ENCODE peak calls at places on chromosomes 7 and 10, in ten cellular contexts. W is BJ, V is progenitor cell of endocrine pancreas, H is lower leg skin, N is right lobe of liver, X is lung, L is dorsolateral prefrontal cortex, S is endodermal cell, O is A549, B is psoas muscle. C is an unnamed sample.

GRCh38 chr10:71534552-71535158 is 137.9 kb downstream of the CDH23 start:
- DNase-seq in W (no peak), V (no peak), H (no peak), N (no peak), X (no peak), L (no peak), S (no peak), O (no peak), B (no peak), C (no peak)

GRCh38 chr7:39746162-39746782 is 122.9 kb downstream of the RALA start:
- DNase-seq in W (no peak), V (peak), H (peak), N (peak), X (peak), L (peak), S (peak), O (peak), B (peak), C (peak)

GRCh38 chr10:72009430-72010081 is 45.4 kb downstream of the CHST3 start:
- DNase-seq in W (peak), V (no peak), H (peak), N (peak), X (peak), L (peak), S (peak), O (no peak), B (peak), C (peak)

GRCh38 chr10:33559105-33559504 is 224.6 kb upstream of the NRP1 start:
- DNase-seq in W (peak), V (no peak), H (no peak), N (no peak), X (no peak), L (no peak), S (no peak), O (peak), B (no peak), C (peak)

GRCh38 chr7:128874140-128875031 is 11.7 kb downstream of the ATP6V1F start:
- DNase-seq in W (no peak), V (no peak), H (no peak), N (no peak), X (no peak), L (no peak), S (no peak), O (no peak), B (peak), C (no peak)

GRCh38 chr7:43619213-43620012 is 36.5 kb downstream of the STK17A start:
- DNase-seq in W (no peak), V (no peak), H (no peak), N (no peak), X (no peak), L (no peak), S (no peak), O (no peak), B (no peak), C (no peak)

GRCh38 chr7:128741491-128741890 is 2.3 kb downstream of the CALU start:
- DNase-seq in W (no peak), V (no peak), H (no peak), N (no peak), X (no peak), L (no peak), S (no peak), O (no peak), B (no peak), C (no peak)

GRCh38 chr7:44955733-44956132 is 23.1 kb downstream of the MYO1G start:
- DNase-seq in W (no peak), V (no peak), H (no peak), N (no peak), X (no peak), L (no peak), S (peak), O (no peak), B (no peak), C (no peak)

GRCh38 chr7:155533120-155533826 is 13.1 kb downstream of the CNPY1 start:
- DNase-seq in W (no peak), V (no peak), H (no peak), N (no peak), X (no peak), L (no peak), S (peak), O (no peak), B (no peak), C (no peak)

GRCh38 chr10:69880301-69881081 is 78.8 kb downstream of the COL13A1 start:
- DNase-seq in W (no peak), V (no peak), H (no peak), N (no peak), X (no peak), L (no peak), S (peak), O (no peak), B (peak), C (no peak)

GRCh38 chr10:69278446-69278963 is at the start of gene HK1:
- DNase-seq in W (no peak), V (no peak), H (no peak), N (no peak), X (no peak), L (no peak), S (peak), O (no peak), B (no peak), C (no peak)

GRCh38 chr7:92691578-92691977 is 101.4 kb upstream of the FAM133B start:
- DNase-seq in W (no peak), V (no peak), H (no peak), N (no peak), X (no peak), L (no peak), S (no peak), O (peak), B (no peak), C (peak)

GRCh38 chr10:79923669-79924068 is 25.2 kb downstream of the SFTPD start:
- DNase-seq in W (no peak), V (no peak), H (no peak), N (no peak), X (peak), L (no peak), S (no peak), O (no peak), B (no peak), C (no peak)

GRCh38 chr7:43584200-43584586 is 1.3 kb downstream of the STK17A start:
- DNase-seq in W (peak), V (no peak), H (peak), N (peak), X (peak), L (no peak), S (peak), O (no peak), B (no peak), C (peak)

GRCh38 chr7:52634996-52635395 is 400.4 kb upstream of the POM121L12 start:
- DNase-seq in W (no peak), V (no peak), H (no peak), N (no peak), X (no peak), L (no peak), S (peak), O (no peak), B (no peak), C (no peak)

GRCh38 chr7:80063855-80064254 is 70.8 kb upstream of the GNAI1 start:
- DNase-seq in W (no peak), V (no peak), H (no peak), N (no peak), X (no peak), L (no peak), S (no peak), O (no peak), B (no peak), C (no peak)

GRCh38 chr7:36904802-36905201 is 180.5 kb upstream of the AOAH start:
- DNase-seq in W (no peak), V (no peak), H (no peak), N (no peak), X (no peak), L (no peak), S (peak), O (no peak), B (no peak), C (no peak)

GRCh38 chr10:47288236-47288635 is 11.8 kb upstream of the GDF10 start:
- DNase-seq in W (no peak), V (no peak), H (no peak), N (no peak), X (no peak), L (no peak), S (peak), O (no peak), B (no peak), C (no peak)

GRCh38 chr10:44195120-44196007 is 189.5 kb downstream of the CXCL12 start:
- DNase-seq in W (peak), V (no peak), H (peak), N (peak), X (no peak), L (no peak), S (no peak), O (peak), B (peak), C (peak)

GRCh38 chr7:154178890-154179289 is 126.7 kb downstream of the DPP6 start:
- DNase-seq in W (no peak), V (no peak), H (no peak), N (no peak), X (no peak), L (no peak), S (no peak), O (no peak), B (no peak), C (no peak)

GRCh38 chr7:46972205-46972604 is 609.7 kb downstream of the TNS3 start:
- DNase-seq in W (peak), V (no peak), H (no peak), N (no peak), X (no peak), L (no peak), S (no peak), O (no peak), B (no peak), C (peak)

GRCh38 chr7:35691827-35692307 is 3.1 kb downstream of the HERPUD2 start:
- DNase-seq in W (no peak), V (no peak), H (no peak), N (no peak), X (no peak), L (no peak), S (no peak), O (no peak), B (no peak), C (no peak)

GRCh38 chr7:151017953-151018420 is 6.3 kb downstream of the ATG9B start:
- DNase-seq in W (no peak), V (peak), H (no peak), N (peak), X (peak), L (peak), S (peak), O (peak), B (peak), C (no peak)

GRCh38 chr7:151017370-151017952 is 6.8 kb downstream of the ATG9B start:
- DNase-seq in W (no peak), V (no peak), H (no peak), N (peak), X (no peak), L (no peak), S (peak), O (no peak), B (no peak), C (no peak)

GRCh38 chr7:151019130-151019447 is 5.2 kb downstream of the ATG9B start:
- DNase-seq in W (no peak), V (no peak), H (no peak), N (no peak), X (no peak), L (no peak), S (no peak), O (no peak), B (no peak), C (no peak)

GRCh38 chr7:151016942-151017341 is 7.4 kb downstream of the ATG9B start:
- DNase-seq in W (no peak), V (no peak), H (no peak), N (no peak), X (no peak), L (no peak), S (peak), O (no peak), B (no peak), C (no peak)

DNA sequence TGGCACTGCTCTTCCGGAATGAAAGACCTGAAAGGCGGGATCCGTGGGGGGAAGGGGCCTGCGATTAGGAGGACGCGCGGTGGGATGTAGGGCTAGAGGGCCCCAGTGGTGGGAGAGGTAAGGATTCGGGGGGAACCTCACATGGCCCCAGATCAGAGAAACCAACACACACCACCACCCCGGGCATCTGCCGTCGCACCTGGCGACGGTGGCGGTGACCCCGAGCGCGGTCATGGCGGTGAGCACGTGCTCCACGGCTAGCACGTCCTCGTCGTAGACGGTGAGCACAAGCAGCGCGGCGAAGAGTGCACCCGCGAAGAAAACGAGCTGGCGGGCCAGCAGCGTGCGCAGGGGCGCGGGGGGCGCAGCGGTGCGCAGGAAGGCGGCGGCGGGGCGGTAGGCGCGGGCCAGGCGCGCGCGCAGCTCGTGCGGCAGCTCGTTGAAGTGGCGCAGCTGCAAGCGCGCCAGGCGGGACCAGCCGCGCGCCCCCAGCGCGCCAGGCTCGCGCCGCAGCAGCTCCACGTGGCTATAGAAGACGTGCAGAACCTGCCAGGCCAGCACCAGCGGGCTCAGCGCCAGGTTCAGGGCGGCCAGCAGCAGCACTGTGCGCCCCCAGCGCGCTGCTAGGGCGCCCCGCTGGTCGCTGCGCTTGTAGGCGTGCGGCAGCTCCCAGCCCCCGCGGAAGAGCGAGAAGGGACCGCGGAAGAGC is 5.7 kb downstream of the ATG9B start:
- DNase-seq in W (no peak), V (no peak), H (no peak), N (peak), X (no peak), L (no peak), S (peak), O (no peak), B (no peak), C (no peak)
- TF ChIP-seq CTCF in W (no peak), V (no peak), H (peak), N (no peak), X (no peak), L (no peak), S (no peak), O (no peak), B (no peak), C (peak)

GRCh38 chr7:130381468-130382312 is 1.4 kb downstream of the CPA1 start:
- DNase-seq in W (no peak), V (no peak), H (no peak), N (peak), X (no peak), L (no peak), S (peak), O (no peak), B (no peak), C (no peak)
- TF ChIP-seq CTCF in W (peak), V (peak), H (no peak), N (no peak), X (no peak), L (no peak), S (peak), O (peak), B (no peak), C (peak)

GRCh38 chr10:88382699-88383098 is 200.4 kb downstream of the RNLS start:
- DNase-seq in W (no peak), V (no peak), H (no peak), N (no peak), X (no peak), L (no peak), S (no peak), O (no peak), B (no peak), C (no peak)
- TF ChIP-seq CTCF in W (no peak), V (no peak), H (no peak), N (no peak), X (no peak), L (no peak), S (no peak), O (no peak), B (no peak), C (no peak)

GRCh38 chr7:24786306-24786705 is 29.0 kb upstream of the GSDME start:
- DNase-seq in W (no peak), V (no peak), H (no peak), N (no peak), X (no peak), L (no peak), S (no peak), O (no peak), B (no peak), C (no peak)

GRCh38 chr7:24784292-24784691 is 27.0 kb upstream of the GSDME start:
- DNase-seq in W (no peak), V (no peak), H (no peak), N (no peak), X (no peak), L (no peak), S (no peak), O (no peak), B (no peak), C (no peak)

GRCh38 chr7:24786941-24787340 is 29.7 kb upstream of the GSDME start:
- DNase-seq in W (peak), V (no peak), H (peak), N (no peak), X (no peak), L (no peak), S (no peak), O (peak), B (peak), C (peak)

GRCh38 chr7:24788956-24789576 is 31.8 kb upstream of the GSDME start:
- DNase-seq in W (no peak), V (no peak), H (no peak), N (no peak), X (no peak), L (no peak), S (no peak), O (no peak), B (no peak), C (no peak)

DNA sequence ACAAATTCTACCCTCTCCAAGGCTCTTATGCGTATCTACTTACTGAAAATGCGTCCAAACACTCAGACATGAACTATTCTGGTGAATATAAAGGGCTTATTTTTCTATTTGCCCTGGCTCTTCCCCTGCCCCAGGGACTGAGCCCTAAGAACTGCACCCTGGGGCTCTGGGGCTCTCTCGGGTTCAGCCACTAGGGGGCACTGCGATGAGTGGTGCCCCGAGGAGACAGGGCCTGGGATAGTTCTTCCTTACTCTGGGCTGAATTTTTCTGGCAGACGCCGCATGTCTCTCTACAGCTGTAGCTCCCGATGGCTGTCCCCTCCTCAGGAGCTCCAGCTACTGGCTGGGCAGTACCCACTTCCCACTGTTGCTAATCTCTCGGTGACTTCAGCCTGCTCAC is 30.8 kb upstream of the GSDME start:
- DNase-seq in W (no peak), V (no peak), H (no peak), N (no peak), X (no peak), L (no peak), S (no peak), O (no peak), B (no peak), C (no peak)
- TF ChIP-seq CTCF in W (peak), V (peak), H (no peak), N (peak), X (no peak), L (no peak), S (peak), O (peak), B (peak), C (peak)

DNA sequence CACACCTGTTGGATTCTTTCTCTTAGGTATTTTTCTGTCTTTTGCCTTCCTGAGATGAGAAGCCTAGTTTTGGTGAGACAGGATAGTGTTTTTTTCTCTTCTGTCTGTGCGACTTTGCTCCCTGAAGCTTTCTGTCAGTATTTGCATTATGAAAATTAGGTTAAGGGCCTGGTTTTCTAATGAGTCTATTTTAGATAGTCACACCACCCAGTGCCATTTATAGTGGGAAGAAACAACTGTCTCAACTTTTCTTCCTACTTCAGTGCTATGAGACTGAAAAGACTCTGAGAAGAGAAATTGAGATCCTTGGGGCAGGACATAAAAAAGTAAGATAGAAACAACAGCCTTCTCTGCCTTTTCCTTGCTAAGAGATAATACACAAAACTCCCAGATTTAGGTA is 53.6 kb downstream of the MINPP1 start:
- DNase-seq in W (no peak), V (no peak), H (no peak), N (no peak), X (no peak), L (no peak), S (no peak), O (no peak), B (no peak), C (no peak)
- TF ChIP-seq CTCF in W (no peak), V (no peak), H (no peak), N (no peak), X (no peak), L (no peak), S (no peak), O (no peak), B (no peak), C (no peak)

GRCh38 chr7:14123923-14124322 is 134.5 kb upstream of the ETV1 start:
- DNase-seq in W (no peak), V (no peak), H (no peak), N (no peak), X (no peak), L (no peak), S (no peak), O (no peak), B (no peak), C (no peak)

GRCh38 chr7:14125998-14126397 is 136.5 kb upstream of the ETV1 start:
- DNase-seq in W (no peak), V (no peak), H (no peak), N (no peak), X (no peak), L (no peak), S (no peak), O (no peak), B (no peak), C (no peak)
- TF ChIP-seq CTCF in W (no peak), V (no peak), H (no peak), N (no peak), X (no peak), L (no peak), S (peak), O (no peak), B (no peak), C (no peak)

GRCh38 chr7:2495402-2496309 is 19.5 kb upstream of the GRIFIN start:
- DNase-seq in W (no peak), V (no peak), H (no peak), N (no peak), X (no peak), L (no peak), S (peak), O (no peak), B (no peak), C (no peak)
- TF ChIP-seq CTCF in W (no peak), V (no peak), H (no peak), N (no peak), X (no peak), L (no peak), S (no peak), O (no peak), B (no peak), C (no peak)

GRCh38 chr10:76436367-76436766 is 1004.9 kb downstream of the LRMDA start:
- DNase-seq in W (no peak), V (no peak), H (no peak), N (no peak), X (no peak), L (no peak), S (no peak), O (no peak), B (peak), C (no peak)
- TF ChIP-seq CTCF in W (no peak), V (no peak), H (no peak), N (no peak), X (no peak), L (no peak), S (no peak), O (no peak), B (no peak), C (no peak)

C was measured in HFFc6.